ENCODE peak calls at places on chromosomes 3 and 15, in seven cellular contexts. E is sigmoid colon, U is mucosa of descending colon, X is cardiac fibroblast, W is esophagus muscularis mucosa, J is GM12878, Y is body of pancreas. N is an unnamed sample.
A peak's percentile ranks its signal among the peaks of the same experiment; 100 is the strongest.

GRCh38 chr3:38552364-38552763 is 56.2 kb downstream of the EXOG start:
- DNase-seq in U (no peak), W (no peak), X (no peak), E (no peak), J (no peak), Y (no peak), N (no peak)

GRCh38 chr15:38562278-38562677 is 2.3 kb downstream of the RASGRP1 start:
- DNase-seq in W (peak; percentile 78), E (no peak), Y (no peak), X (no peak), U (no peak), J (no peak), N (no peak)

GRCh38 chr3:19947549-19948071 is 713 bp downstream of the RAB5A start:
- DNase-seq in E (peak; percentile 76), U (no peak), X (peak; percentile 30), J (no peak), W (no peak), Y (peak; percentile 53), N (no peak)

GRCh38 chr3:71987828-71988227 is 202.9 kb upstream of the PROK2 start:
- DNase-seq in E (no peak), Y (no peak), J (no peak), W (no peak), U (no peak), X (no peak), N (no peak)

GRCh38 chr15:74995182-74995778 is at the start of gene SCAMP5:
- DNase-seq in X (peak; percentile 95), W (peak; percentile 94), J (peak; percentile 27), U (peak; percentile 93), E (peak; percentile 96), Y (peak; percentile 97), N (peak; percentile 86)

GRCh38 chr15:64697911-64698369 is 77.4 kb downstream of the RBPMS2 start:
- DNase-seq in X (no peak), J (no peak), W (no peak), E (no peak), Y (no peak), U (no peak), N (no peak)

GRCh38 chr3:196661400-196661799 is 21.9 kb downstream of the NRROS start:
- DNase-seq in Y (no peak), W (no peak), U (no peak), E (no peak), X (no peak), J (no peak), N (no peak)

GRCh38 chr3:69085543-69086132 is 901 bp downstream of the ARL6IP5 start:
- DNase-seq in X (peak; percentile 22), U (peak; percentile 64), Y (peak; percentile 22), W (no peak), E (no peak), J (no peak), N (no peak)

GRCh38 chr3:74267583-74268184 is 346.8 kb downstream of the CNTN3 start:
- DNase-seq in Y (peak; percentile 48), U (no peak), J (no peak), X (peak; percentile 72), W (no peak), E (no peak), N (peak; percentile 0)

GRCh38 chr3:132735589-132735988 is 13.4 kb upstream of the NPHP3 start:
- DNase-seq in W (no peak), X (no peak), U (no peak), J (no peak), Y (no peak), E (no peak), N (no peak)

GRCh38 chr3:172177046-172177445 is 137.7 kb downstream of the FNDC3B start:
- DNase-seq in W (no peak), U (no peak), J (no peak), Y (no peak), E (no peak), X (peak; percentile 78), N (no peak)

GRCh38 chr3:12969487-12969886 is 103.7 kb downstream of the IQSEC1 start:
- DNase-seq in E (no peak), U (no peak), J (no peak), X (no peak), W (no peak), Y (no peak), N (no peak)

GRCh38 chr3:135896613-135897012 is 68.9 kb upstream of the PPP2R3A start:
- DNase-seq in U (no peak), X (no peak), J (no peak), E (no peak), W (no peak), Y (no peak), N (no peak)

GRCh38 chr3:77256584-77257488 is 216.9 kb downstream of the ROBO2 start:
- DNase-seq in X (no peak), J (no peak), U (no peak), Y (no peak), W (no peak), E (no peak), N (no peak)

DNA sequence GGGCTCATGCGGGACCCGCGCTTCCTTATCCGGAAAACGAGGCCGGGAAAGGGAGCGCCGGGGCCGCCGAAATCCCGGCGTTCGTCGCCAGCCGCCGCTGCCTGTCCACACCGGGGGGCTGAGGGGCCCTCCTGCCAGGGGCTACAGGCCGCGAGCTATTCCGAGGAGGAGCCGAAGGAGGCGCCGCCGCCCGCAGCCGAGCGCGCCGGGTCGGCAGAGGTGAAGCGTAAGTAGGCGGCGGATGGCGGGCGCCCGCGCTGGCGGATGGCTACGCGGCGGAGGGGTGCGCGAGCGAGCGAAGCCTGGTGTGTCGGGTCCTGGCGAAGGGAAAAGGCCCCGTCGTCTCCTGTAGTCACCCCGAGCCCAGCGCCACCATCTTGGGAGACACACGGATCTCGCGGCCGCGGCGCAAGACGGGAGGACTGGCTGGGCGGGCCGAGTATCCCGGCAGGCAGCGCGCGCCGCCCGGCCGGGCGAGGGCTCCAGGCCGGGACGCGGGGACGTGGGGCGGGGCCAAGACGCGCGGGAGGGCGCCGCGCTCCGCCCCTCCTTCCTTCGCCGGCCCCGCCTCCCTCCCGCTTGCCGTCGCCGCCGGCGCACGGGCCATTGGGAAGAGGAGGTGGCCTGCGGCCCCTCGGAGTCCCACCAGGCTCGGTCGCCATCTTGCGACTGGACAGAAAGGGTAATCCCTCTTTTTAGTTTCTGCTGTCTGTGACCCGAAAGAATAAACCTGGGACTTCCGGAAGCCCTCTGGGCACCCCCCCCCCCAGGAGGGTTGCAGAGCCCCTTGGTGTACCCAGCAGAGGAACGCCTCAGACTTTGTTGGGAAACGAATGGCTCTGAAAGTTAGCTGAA is at the start of gene UBE3A:
- DNase-seq in X (peak; percentile 97), Y (peak; percentile 92), J (peak; percentile 63), E (peak; percentile 95), U (peak; percentile 94), W (peak; percentile 92), N (peak; percentile 73)
- TF ChIP-seq CTCF in X (no peak), Y (peak; percentile 20), J (no peak), E (no peak), U (no peak), W (peak; percentile 63), N (no peak)

DNA sequence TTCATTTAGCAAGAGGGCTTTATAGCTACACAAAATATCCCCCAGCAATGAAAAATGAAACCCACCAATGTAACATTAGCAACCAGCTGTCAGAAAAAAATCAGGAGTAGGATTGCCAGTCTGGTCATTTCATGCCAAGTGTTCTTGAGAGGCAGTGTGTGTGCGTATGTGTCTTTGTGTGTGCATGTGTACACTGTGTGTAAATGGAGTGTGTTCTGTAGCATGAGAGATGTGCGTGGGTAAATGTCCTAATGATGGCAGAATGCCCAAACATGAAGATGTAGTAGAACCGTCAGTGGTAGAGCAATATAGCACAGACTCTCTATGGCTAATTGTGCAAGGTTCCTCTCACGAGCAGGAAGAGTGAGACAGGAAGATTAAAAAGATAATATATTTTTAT is 1038.9 kb downstream of the IGSF11 start:
- DNase-seq in X (no peak), U (no peak), E (no peak), J (no peak), Y (no peak), W (no peak), N (no peak)
- H3K4me3 ChIP-seq in X (no peak overlapping the region), U (no peak overlapping the region), E (no peak overlapping the region), J (no peak overlapping the region), Y (no peak overlapping the region), W (peak overlapping the region; percentile 51), N (no peak overlapping the region)

GRCh38 chr15:73935547-73935946 is 9.3 kb downstream of the LOXL1 start:
- DNase-seq in U (no peak), W (no peak), J (no peak), E (no peak), Y (no peak), X (no peak), N (no peak)

GRCh38 chr15:73937313-73937695 is 11.0 kb downstream of the LOXL1 start:
- DNase-seq in W (no peak), U (no peak), J (no peak), E (no peak), X (no peak), Y (no peak), N (no peak)

GRCh38 chr15:73936588-73937312 is 10.5 kb downstream of the LOXL1 start:
- DNase-seq in Y (no peak), U (no peak), E (no peak), J (no peak), X (no peak), W (no peak), N (no peak)

GRCh38 chr15:73937726-73938125 is 11.5 kb downstream of the LOXL1 start:
- DNase-seq in X (no peak), J (no peak), U (no peak), Y (no peak), W (no peak), E (no peak), N (no peak)

GRCh38 chr15:73936181-73936580 is 9.9 kb downstream of the LOXL1 start:
- DNase-seq in W (no peak), U (no peak), X (peak; percentile 73), J (no peak), Y (no peak), E (no peak), N (no peak)
- TF ChIP-seq CTCF in W (no peak), U (no peak), X (peak; percentile 7), J (no peak), Y (no peak), E (no peak), N (no peak)

GRCh38 chr15:51967583-51967982 is 4.0 kb downstream of the LEO1 start:
- DNase-seq in Y (no peak), E (no peak), U (no peak), J (no peak), W (no peak), X (no peak), N (no peak)

GRCh38 chr15:51970132-51970817 is 1.3 kb downstream of the LEO1 start:
- DNase-seq in J (no peak), U (no peak), X (no peak), E (no peak), Y (no peak), W (no peak), N (no peak)

GRCh38 chr15:51970981-51971352 is 611 bp downstream of the LEO1 start:
- DNase-seq in E (no peak), X (no peak), W (no peak), Y (no peak), U (no peak), J (no peak), N (no peak)

GRCh38 chr15:51971353-51972133 is at the start of gene LEO1:
- DNase-seq in J (peak; percentile 88), Y (peak; percentile 90), E (peak; percentile 96), U (peak; percentile 89), X (peak; percentile 99), W (peak; percentile 95), N (peak; percentile 97)

DNA sequence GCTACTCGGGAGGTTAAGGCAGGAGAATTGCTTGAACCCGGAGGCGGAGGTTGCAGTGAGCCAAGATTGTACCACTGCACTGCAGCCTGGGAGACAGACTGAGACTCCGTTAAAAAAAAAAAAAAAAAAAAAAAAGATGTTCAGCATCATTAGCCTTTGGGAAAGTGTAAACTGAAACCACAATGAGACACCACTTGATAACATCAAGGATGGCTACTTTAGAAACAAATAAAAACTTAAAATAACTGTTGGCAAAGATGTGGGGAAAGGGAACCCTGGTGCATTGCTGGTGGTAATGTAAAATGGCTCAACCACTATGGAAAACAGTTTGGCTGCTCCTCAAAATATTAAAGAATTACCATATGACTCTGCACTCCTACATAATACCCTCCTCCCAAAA is 1.9 kb downstream of the LEO1 start:
- DNase-seq in E (no peak), J (no peak), Y (no peak), X (peak; percentile 16), W (no peak), U (no peak), N (no peak)
- H3K4me3 ChIP-seq in E (no peak overlapping the region), J (peak overlapping the region; percentile 82), Y (no peak overlapping the region), X (no peak overlapping the region), W (no peak overlapping the region), U (no peak overlapping the region), N (no peak overlapping the region)